ENCODE peak calls at places on chromosome 4, in ten cellular contexts. G is stimulated activated CD4-positive, alpha-beta T cell treated with anti-CD3 and anti-CD28 coated beads, Interleukin-4, amount 100 ng/mL, for 48 hours; J is activated naive CD8-positive, alpha-beta T cell treated with anti-CD3 and anti-CD28 coated beads, Interleukin-2, amount 50 U/mL, for 24 hours; B is CD8-positive, alpha-beta T cell; M is T47D; U is AML-193; W is MM.1S; A is Kasumi-1; C is NCI-H460; Y is T-helper 1 cell. T is an unnamed sample.

GRCh38 chr4:85837334-85837733 is 362.4 kb downstream of the ARHGAP24 start:
- DNase-seq in G (no peak), J (no peak), B (no peak), M (no peak), U (no peak), W (no peak), A (no peak), C (no peak), Y (no peak), T (no peak)

GRCh38 chr4:111689214-111689613 is 456.0 kb upstream of the FAM241A start:
- DNase-seq in G (no peak), J (no peak), B (no peak), M (peak; percentile 49), U (no peak), W (no peak), A (no peak), C (peak; percentile 16), Y (no peak), T (no peak)

GRCh38 chr4:60637976-60638375 is 562.1 kb upstream of the ADGRL3 start:
- DNase-seq in G (no peak), J (no peak), B (no peak), M (no peak), U (no peak), W (no peak), A (no peak), C (no peak), Y (no peak), T (no peak)

GRCh38 chr4:174429701-174430100 is 92.6 kb downstream of the HPGD start:
- DNase-seq in G (no peak), J (no peak), B (no peak), M (no peak), U (no peak), W (no peak), A (no peak), C (no peak), Y (no peak), T (no peak)

GRCh38 chr4:55475394-55476243 is 71.1 kb downstream of the CLOCK start:
- DNase-seq in G (peak; percentile 2), J (no peak), B (no peak), M (no peak), U (no peak), W (no peak), A (no peak), C (no peak), Y (no peak), T (no peak)

GRCh38 chr4:185941476-185941875 is 127.5 kb upstream of the TLR3 start:
- DNase-seq in G (no peak), J (no peak), B (no peak), M (no peak), U (no peak), W (no peak), A (no peak), C (no peak), Y (no peak), T (no peak)

GRCh38 chr4:5753766-5754528 is 42.9 kb downstream of the EVC start:
- DNase-seq in G (no peak), J (no peak), B (no peak), M (no peak), U (no peak), W (no peak), A (no peak), C (no peak), Y (no peak), T (no peak)

GRCh38 chr4:169164669-169165415 is 105.9 kb downstream of the SH3RF1 start:
- DNase-seq in G (no peak), J (no peak), B (no peak), M (no peak), U (no peak), W (no peak), A (no peak), C (no peak), Y (no peak), T (no peak)

GRCh38 chr4:127055349-127055748 is 577.4 kb upstream of the INTU start:
- DNase-seq in G (no peak), J (no peak), B (no peak), M (no peak), U (no peak), W (no peak), A (no peak), C (no peak), Y (no peak), T (peak; percentile 59)

GRCh38 chr4:126738926-126739325 is 893.8 kb upstream of the INTU start:
- DNase-seq in G (no peak), J (no peak), B (no peak), M (no peak), U (no peak), W (no peak), A (no peak), C (no peak), Y (no peak), T (no peak)

GRCh38 chr4:108143515-108143914 is 25.2 kb downstream of the LEF1 start:
- DNase-seq in G (no peak), J (no peak), B (no peak), M (no peak), U (no peak), W (no peak), A (no peak), C (no peak), Y (no peak), T (peak; percentile 17)

T was measured in DMS79.